ENCODE peak calls at places on chromosome 9, in six cellular contexts. N is stomach; S is tibial artery; Y is effector memory CD4-positive, alpha-beta T cell; W is Peyer's patch; I is left ventricle myocardium inferior. T is an unnamed sample.

GRCh38 chr9:33719581-33720374 is 75.6 kb upstream of the PRSS3 start:
- DNase-seq in N (peak; percentile 29), S (no peak), Y (no peak), W (no peak), I (peak; percentile 15), T (no peak)

GRCh38 chr9:31232485-31232884 is 1152.0 kb upstream of the ACO1 start:
- DNase-seq in N (no peak), S (no peak), Y (no peak), W (no peak), I (no peak), T (no peak)

GRCh38 chr9:98095401-98095800 is 23.6 kb downstream of the TRIM14 start:
- DNase-seq in N (no peak), S (no peak), Y (no peak), W (no peak), I (no peak), T (no peak)

GRCh38 chr9:109086221-109086620 is 33.5 kb downstream of the TMEM245 start:
- DNase-seq in N (no peak), S (no peak), Y (no peak), W (no peak), I (no peak), T (no peak)

GRCh38 chr9:19050637-19051591 is 1.7 kb downstream of the RRAGA start:
- DNase-seq in N (no peak), S (no peak), Y (no peak), W (no peak), I (no peak), T (peak; percentile 9)

GRCh38 chr9:116094846-116095245 is 58.7 kb upstream of the PAPPA start:
- DNase-seq in N (no peak), S (no peak), Y (no peak), W (no peak), I (no peak), T (no peak)

GRCh38 chr9:111961575-111961974 is 65.0 kb downstream of the UGCG start:
- DNase-seq in N (peak; percentile 68), S (no peak), Y (no peak), W (no peak), I (no peak), T (peak; percentile 16)

GRCh38 chr9:137685035-137685885 is 66.5 kb downstream of the EHMT1 start:
- DNase-seq in N (no peak), S (no peak), Y (no peak), W (no peak), I (no peak), T (no peak)

GRCh38 chr9:116207371-116208111 is 54.0 kb downstream of the PAPPA start:
- DNase-seq in N (no peak), S (no peak), Y (no peak), W (no peak), I (no peak), T (no peak)

GRCh38 chr9:134366223-134367031 is 40.2 kb downstream of the RXRA start:
- DNase-seq in N (peak; percentile 91), S (peak; percentile 93), Y (no peak), W (peak; percentile 40), I (peak; percentile 92), T (no peak)

GRCh38 chr9:5438301-5439162 is 807 bp upstream of the PLGRKT start:
- DNase-seq in N (no peak), S (no peak), Y (peak; percentile 52), W (peak; percentile 52), I (no peak), T (no peak)

GRCh38 chr9:121574771-121575519 is 75.3 kb upstream of the GGTA1 start:
- DNase-seq in N (no peak), S (no peak), Y (no peak), W (no peak), I (no peak), T (no peak)

GRCh38 chr9:129813661-129814060 is 10.3 kb downstream of the TOR1A start:
- DNase-seq in N (no peak), S (no peak), Y (no peak), W (no peak), I (no peak), T (no peak)

GRCh38 chr9:133518706-133519105 is 6.1 kb downstream of the MYMK start:
- DNase-seq in N (no peak), S (no peak), Y (no peak), W (no peak), I (no peak), T (no peak)

GRCh38 chr9:96762562-96762961 is 15.3 kb downstream of the ZNF510 start:
- DNase-seq in N (no peak), S (no peak), Y (no peak), W (no peak), I (no peak), T (no peak)
- H3K9me3 ChIP-seq in N (peaks cover 77% of the 10 kb centered on the region), S (peaks cover 100% of the 10 kb centered on the region), Y (peaks cover 72% of the 10 kb centered on the region), W (peaks cover 36% of the 10 kb centered on the region), I (peaks cover 100% of the 10 kb centered on the region), T (peaks cover 96% of the 10 kb centered on the region)

DNA sequence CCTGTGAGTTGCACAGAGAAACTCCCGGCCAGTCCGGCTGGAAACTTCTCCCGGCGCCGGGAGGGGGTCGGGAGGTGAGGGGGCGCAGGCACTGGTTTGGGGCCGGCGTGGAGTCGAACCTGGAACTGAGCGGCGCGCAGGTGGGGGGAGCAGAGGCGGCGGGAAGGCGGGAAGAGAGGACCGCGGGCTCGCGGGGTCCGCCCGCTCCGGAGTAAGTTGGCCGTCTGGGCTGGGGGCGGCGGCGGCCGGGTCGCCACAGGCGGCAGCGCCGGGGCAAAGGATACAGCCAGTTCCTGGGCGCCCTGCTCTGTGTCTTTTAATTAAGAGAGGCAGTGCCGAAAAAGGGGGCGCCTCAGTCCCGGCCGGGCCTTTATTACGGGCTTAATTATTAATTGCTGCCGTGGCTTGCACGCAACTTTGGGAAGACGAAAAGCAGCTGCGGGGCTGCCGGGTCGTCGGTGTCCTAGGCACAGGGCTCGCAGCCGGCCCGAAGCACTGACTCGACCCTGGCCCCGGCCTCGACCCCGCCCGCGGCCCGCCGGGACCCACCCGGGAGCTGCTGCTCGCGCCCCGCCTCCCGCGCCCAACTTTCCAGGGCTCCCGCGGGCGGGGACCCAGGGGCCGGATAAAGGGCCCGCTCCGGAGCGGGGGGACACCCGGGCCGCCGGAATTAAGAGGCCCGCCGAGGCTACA is 1.1 kb downstream of the NTNG2 start:
- DNase-seq in N (no peak), S (no peak), Y (no peak), W (no peak), I (no peak), T (no peak)
- H3K4me3 ChIP-seq in N (peak overlapping the region; percentile 65), S (peak overlapping the region; percentile 62), Y (peak overlapping the region; percentile 76), W (peak overlapping the region; percentile 79), I (peak overlapping the region; percentile 74), T (peak overlapping the region; percentile 55)

DNA sequence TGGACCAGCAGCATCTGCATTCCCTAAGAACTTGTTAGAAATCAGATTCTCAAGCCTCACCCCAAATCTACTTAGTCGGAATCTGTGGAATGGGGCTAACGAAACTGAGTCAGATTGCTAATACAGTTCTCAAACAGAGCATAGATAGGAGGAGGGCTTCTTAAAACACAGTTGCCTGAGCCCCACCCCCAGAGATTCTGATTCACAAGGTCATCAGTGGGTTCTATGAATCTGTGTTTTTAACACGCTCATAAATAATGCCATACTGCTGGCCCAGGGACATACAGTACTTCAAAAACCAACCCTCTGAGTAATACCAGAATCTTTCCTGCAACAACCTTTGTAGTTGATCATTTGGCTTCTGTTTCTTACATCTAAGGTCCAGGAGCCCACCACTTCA is 32.9 kb upstream of the GARNL3 start:
- DNase-seq in N (no peak), S (no peak), Y (no peak), W (no peak), I (no peak), T (no peak)
- H3K9me3 ChIP-seq in N (no peaks in the 10 kb centered on the region), S (no peaks in the 10 kb centered on the region), Y (no peaks in the 10 kb centered on the region), W (no peaks in the 10 kb centered on the region), I (no peaks in the 10 kb centered on the region), T (no peaks in the 10 kb centered on the region)

DNA sequence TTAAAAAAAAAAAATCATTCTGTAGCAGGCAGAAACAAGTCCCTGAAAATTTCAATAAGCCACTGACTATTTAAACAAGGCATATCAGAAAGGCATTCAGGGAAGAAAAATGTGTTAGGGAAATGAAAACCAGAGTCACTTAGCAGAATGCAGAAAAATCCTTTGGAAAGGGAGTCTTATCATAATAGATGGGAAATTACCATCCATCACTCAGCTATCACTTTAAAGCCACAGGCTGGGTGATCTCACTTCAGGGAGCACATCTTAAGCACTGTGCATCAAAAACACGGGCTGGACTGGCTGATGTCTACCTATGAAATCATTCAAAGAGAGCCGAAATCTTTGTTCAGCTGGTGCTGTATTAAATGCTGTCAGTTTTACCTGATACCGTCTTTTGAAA is 73.6 kb downstream of the C9orf57 start:
- DNase-seq in N (no peak), S (no peak), Y (no peak), W (no peak), I (no peak), T (no peak)
- H3K4me3 ChIP-seq in N (no peak overlapping the region), S (no peak overlapping the region), Y (no peak overlapping the region), W (no peak overlapping the region), I (no peak overlapping the region), T (no peak overlapping the region)

GRCh38 chr9:92846662-92847145 is 31.1 kb downstream of the ZNF484 start:
- DNase-seq in N (no peak), S (no peak), Y (no peak), W (no peak), I (no peak), T (no peak)
- H3K9me3 ChIP-seq in N (peaks cover 36% of the 10 kb centered on the region), S (peaks cover 80% of the 10 kb centered on the region), Y (peaks cover 41% of the 10 kb centered on the region), W (peaks cover 23% of the 10 kb centered on the region), I (peaks cover 94% of the 10 kb centered on the region), T (peaks cover 15% of the 10 kb centered on the region)

GRCh38 chr9:130927995-130928900 is 10.8 kb downstream of the FIBCD1 start:
- DNase-seq in N (peak; percentile 80), S (no peak), Y (no peak), W (no peak), I (peak; percentile 66), T (no peak)
- H3K4me3 ChIP-seq in N (no peak overlapping the region), S (no peak overlapping the region), Y (no peak overlapping the region), W (no peak overlapping the region), I (no peak overlapping the region), T (no peak overlapping the region)

DNA sequence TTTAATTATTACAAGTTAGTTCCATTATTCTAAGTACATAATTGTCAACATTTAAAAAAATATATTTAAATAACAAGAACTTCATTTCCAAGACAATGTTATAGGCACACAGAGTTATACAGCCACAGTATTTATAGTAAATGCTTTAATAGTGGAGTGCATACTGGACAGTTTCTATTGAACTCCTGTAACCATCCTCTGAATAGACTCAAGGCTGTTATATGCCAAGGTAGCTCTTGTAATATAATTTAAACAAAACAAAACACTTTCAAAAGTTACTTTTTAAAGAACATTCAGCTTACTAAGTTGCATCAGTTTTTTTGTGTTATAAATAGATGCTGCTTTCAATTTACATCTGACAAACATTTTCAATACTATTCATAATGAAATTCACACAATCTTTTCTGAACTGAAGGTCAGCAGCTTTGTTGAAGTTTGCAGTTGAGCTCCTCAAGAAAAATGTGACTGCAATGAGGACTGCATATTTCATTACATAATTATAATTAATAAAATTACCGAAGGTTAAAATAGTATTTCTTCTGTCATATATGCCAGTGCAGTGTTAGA is 549.9 kb upstream of the CYLC2 start:
- DNase-seq in N (no peak), S (no peak), Y (no peak), W (no peak), I (no peak), T (no peak)
- H3K9me3 ChIP-seq in N (no peaks in the 10 kb centered on the region), S (no peaks in the 10 kb centered on the region), Y (no peaks in the 10 kb centered on the region), W (no peaks in the 10 kb centered on the region), I (peaks cover 30% of the 10 kb centered on the region), T (no peaks in the 10 kb centered on the region)

T was measured in naive thymus-derived CD4-positive, alpha-beta T cell.